ENCODE peak calls at places on chromosomes 5 and 9, in six cellular contexts. K is ovary, J is IMR-90, H is lung, W is kidney epithelial cell, O is heart left ventricle. I is an unnamed sample.

GRCh38 chr5:107424461-107424860 is 246.3 kb downstream of the EFNA5 start:
- DNase-seq in K (no peak), J (no peak), H (no peak), W (no peak), O (no peak), I (no peak)

GRCh38 chr9:116377179-116377790 is 223.7 kb downstream of the PAPPA start:
- DNase-seq in K (no peak), J (peak; percentile 75), H (no peak), W (peak; percentile 61), O (no peak), I (peak; percentile 79)

GRCh38 chr9:137451976-137452760 is 7.0 kb downstream of the NSMF start:
- DNase-seq in K (peak; percentile 44), J (no peak), H (no peak), W (no peak), O (peak; percentile 60), I (no peak)

GRCh38 chr9:109477269-109478203 is 20.6 kb downstream of the PTPN3 start:
- DNase-seq in K (no peak), J (no peak), H (peak; percentile 90), W (peak; percentile 93), O (no peak), I (peak; percentile 46)

GRCh38 chr5:171562822-171563221 is 143.4 kb downstream of the FGF18 start:
- DNase-seq in K (no peak), J (peak; percentile 32), H (no peak), W (no peak), O (no peak), I (no peak)

GRCh38 chr9:38687389-38687842 is 32.5 kb downstream of the FAM240B start:
- DNase-seq in K (peak; percentile 42), J (no peak), H (peak; percentile 83), W (peak; percentile 31), O (peak; percentile 79), I (peak; percentile 67)

GRCh38 chr9:12627091-12627490 is 66.1 kb upstream of the TYRP1 start:
- DNase-seq in K (no peak), J (no peak), H (no peak), W (no peak), O (no peak), I (no peak)

GRCh38 chr5:130231786-130232185 is 327.5 kb downstream of the CHSY3 start:
- DNase-seq in K (no peak), J (no peak), H (no peak), W (no peak), O (no peak), I (peak; percentile 14)

GRCh38 chr5:2833513-2833912 is 82.0 kb upstream of the IRX2 start:
- DNase-seq in K (no peak), J (no peak), H (no peak), W (no peak), O (no peak), I (no peak)

GRCh38 chr5:68011801-68012200 is 203.8 kb upstream of the PIK3R1 start:
- DNase-seq in K (no peak), J (no peak), H (no peak), W (no peak), O (no peak), I (no peak)

GRCh38 chr9:88258012-88258411 is 119.7 kb upstream of the SPATA31C2 start:
- DNase-seq in K (peak; percentile 40), J (peak; percentile 71), H (no peak), W (peak; percentile 70), O (no peak), I (peak; percentile 41)

DNA sequence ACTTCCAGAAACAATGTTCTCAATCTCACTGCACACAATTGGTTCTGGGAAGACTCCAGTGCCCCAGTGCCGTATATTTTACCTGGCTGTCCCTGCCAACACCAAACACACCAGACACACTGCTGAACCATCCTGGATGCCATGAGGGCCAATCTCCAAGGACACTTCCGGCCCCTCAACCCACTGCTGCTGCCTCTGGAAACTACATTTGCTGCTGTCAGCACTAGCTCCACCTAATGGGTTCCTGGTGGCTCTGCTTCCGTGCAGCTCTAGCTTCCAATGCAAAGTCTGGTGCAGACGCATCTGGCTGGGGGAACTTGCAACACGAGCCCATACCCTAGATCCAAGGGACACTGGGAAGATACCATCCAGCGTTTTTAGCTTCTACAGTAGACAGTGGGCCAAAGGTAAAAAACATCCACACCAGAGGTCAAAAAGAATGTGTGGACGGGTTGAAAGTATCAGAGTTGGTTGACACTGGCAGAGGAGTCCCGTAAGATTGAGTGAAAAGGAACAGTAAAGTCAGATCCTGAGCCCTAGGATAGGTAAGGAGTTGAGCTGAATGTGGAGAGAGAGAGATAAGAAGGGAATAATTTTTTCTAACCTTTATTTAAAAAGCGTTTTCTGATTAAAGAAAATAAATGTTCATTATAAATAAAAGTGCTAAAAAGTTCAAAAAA is 99.7 kb upstream of the KIF2A start:
- DNase-seq in K (no peak), J (no peak), H (no peak), W (no peak), O (no peak), I (peak; percentile 17)
- TF ChIP-seq CTCF in K (no peak), J (no peak), H (no peak), W (no peak), O (no peak), I (peak; percentile 42)

GRCh38 chr5:165328856-165329255 is 1823.4 kb downstream of the MAT2B start:
- DNase-seq in K (no peak), J (peak; percentile 33), H (no peak), W (no peak), O (no peak), I (peak; percentile 51)
- H3K4me3 ChIP-seq in K (no peak overlapping the region), J (no peak overlapping the region), H (no peak overlapping the region), W (no peak overlapping the region), O (no peak overlapping the region), I (no peak overlapping the region)

GRCh38 chr9:133182151-133182550 is 18.4 kb upstream of the GBGT1 start:
- DNase-seq in K (peak; percentile 13), J (no peak), H (no peak), W (no peak), O (no peak), I (no peak)
- TF ChIP-seq CTCF in K (no peak), J (no peak), H (no peak), W (no peak), O (no peak), I (no peak)

GRCh38 chr9:128394404-128395168 is 23.4 kb downstream of the URM1 start:
- DNase-seq in K (no peak), J (no peak), H (no peak), W (no peak), O (no peak), I (no peak)

GRCh38 chr9:128393971-128394370 is 22.8 kb downstream of the URM1 start:
- DNase-seq in K (no peak), J (no peak), H (no peak), W (no peak), O (no peak), I (no peak)

GRCh38 chr9:128391956-128392301 is 20.8 kb downstream of the URM1 start:
- DNase-seq in K (no peak), J (no peak), H (no peak), W (no peak), O (no peak), I (no peak)

GRCh38 chr9:128392302-128393152 is 21.4 kb downstream of the URM1 start:
- DNase-seq in K (no peak), J (no peak), H (no peak), W (no peak), O (no peak), I (no peak)

GRCh38 chr9:128393171-128393761 is 22.1 kb downstream of the URM1 start:
- DNase-seq in K (no peak), J (no peak), H (no peak), W (no peak), O (no peak), I (no peak)
- H3K4me3 ChIP-seq in K (no peak overlapping the region), J (no peak overlapping the region), H (no peak overlapping the region), W (no peak overlapping the region), O (no peak overlapping the region), I (no peak overlapping the region)

I was measured in epithelial cell of esophagus.